ENCODE peak calls at places on chromosomes 1 and 21, in seven cellular contexts. Y, O, B, G, U, D and F are unnamed samples.

GRCh38 chr21:45515241-45516061 is 26.8 kb downstream of the SLC19A1 start:
- DNase-seq in Y (peak), O (no peak), B (peak), G (no peak), U (no peak), D (no peak), F (peak)

GRCh38 chr1:177877086-177877485 is 92.8 kb downstream of the SEC16B start:
- DNase-seq in Y (no peak), O (no peak), B (no peak), G (no peak), U (no peak), D (peak), F (no peak)

GRCh38 chr1:2983319-2983705 is 38.0 kb upstream of the ACTRT2 start:
- DNase-seq in Y (no peak), O (no peak), B (no peak), G (no peak), U (no peak), D (no peak), F (no peak)

GRCh38 chr1:41504126-41505035 is 19.9 kb upstream of the EDN2 start:
- DNase-seq in Y (no peak), O (peak), B (peak), G (no peak), U (no peak), D (peak), F (no peak)

GRCh38 chr1:154181944-154182341 is 10.0 kb downstream of the TPM3 start:
- DNase-seq in Y (no peak), O (no peak), B (peak), G (no peak), U (no peak), D (no peak), F (no peak)

GRCh38 chr1:151368745-151369610 is 3.5 kb downstream of the SELENBP1 start:
- DNase-seq in Y (no peak), O (no peak), B (no peak), G (no peak), U (no peak), D (no peak), F (no peak)

GRCh38 chr21:37558676-37559204 is 192.2 kb downstream of the DYRK1A start:
- DNase-seq in Y (no peak), O (no peak), B (no peak), G (no peak), U (no peak), D (no peak), F (no peak)

GRCh38 chr1:29164588-29164987 is 17.1 kb downstream of the SRSF4 start:
- DNase-seq in Y (no peak), O (no peak), B (no peak), G (no peak), U (peak), D (no peak), F (no peak)

GRCh38 chr1:37673920-37674319 is 18.4 kb upstream of the CDCA8 start:
- DNase-seq in Y (no peak), O (no peak), B (no peak), G (no peak), U (no peak), D (no peak), F (peak)

GRCh38 chr1:67840449-67840848 is 7.2 kb upstream of the GNG12 start:
- DNase-seq in Y (peak), O (peak), B (peak), G (no peak), U (no peak), D (peak), F (no peak)

GRCh38 chr21:27796106-27796505 is 829.2 kb upstream of the ADAMTS5 start:
- DNase-seq in Y (no peak), O (peak), B (no peak), G (peak), U (no peak), D (no peak), F (no peak)

GRCh38 chr1:214983126-214983869 is 99.2 kb upstream of the KCNK2 start:
- DNase-seq in Y (no peak), O (peak), B (peak), G (no peak), U (no peak), D (no peak), F (no peak)

GRCh38 chr1:205665216-205665757 is 15.0 kb downstream of the SLC45A3 start:
- DNase-seq in Y (no peak), O (no peak), B (no peak), G (no peak), U (no peak), D (no peak), F (no peak)

GRCh38 chr1:158272681-158273080 is 17.0 kb upstream of the CD1C start:
- DNase-seq in Y (no peak), O (no peak), B (no peak), G (no peak), U (no peak), D (no peak), F (no peak)

GRCh38 chr1:2288308-2288707 is 60.2 kb downstream of the SKI start:
- DNase-seq in Y (no peak), O (no peak), B (no peak), G (no peak), U (no peak), D (no peak), F (no peak)

GRCh38 chr1:116544588-116545358 is 26.1 kb downstream of the CD58 start:
- DNase-seq in Y (no peak), O (no peak), B (no peak), G (no peak), U (no peak), D (no peak), F (no peak)

GRCh38 chr1:110201157-110201825 is 8.8 kb upstream of the KCNC4 start:
- DNase-seq in Y (no peak), O (no peak), B (no peak), G (no peak), U (no peak), D (no peak), F (no peak)

GRCh38 chr1:46401514-46401913 is 7.4 kb downstream of the FAAH start:
- DNase-seq in Y (no peak), O (peak), B (no peak), G (no peak), U (no peak), D (no peak), F (no peak)

GRCh38 chr1:2378956-2379732 is 12.2 kb downstream of the MORN1 start:
- DNase-seq in Y (no peak), O (no peak), B (no peak), G (no peak), U (no peak), D (no peak), F (no peak)

GRCh38 chr21:45213392-45213791 is 74.3 kb downstream of the POFUT2 start:
- DNase-seq in Y (no peak), O (no peak), B (no peak), G (no peak), U (no peak), D (no peak), F (no peak)

GRCh38 chr1:226061793-226062557 is 541 bp upstream of the H3-3A start:
- DNase-seq in Y (peak), O (peak), B (peak), G (peak), U (peak), D (peak), F (peak)

GRCh38 chr1:86970938-86971337 is 56.5 kb downstream of the HS2ST1 start:
- DNase-seq in Y (no peak), O (no peak), B (no peak), G (no peak), U (no peak), D (no peak), F (no peak)

GRCh38 chr21:9839011-9839661 is 682.2 kb upstream of the TPTE start:
- DNase-seq in Y (no peak), O (no peak), B (no peak), G (no peak), U (no peak), D (no peak), F (peak)

GRCh38 chr1:162087118-162087517 is 17.6 kb downstream of the NOS1AP start:
- DNase-seq in Y (no peak), O (no peak), B (no peak), G (no peak), U (no peak), D (peak), F (no peak)

GRCh38 chr1:183124259-183124658 is 61.8 kb upstream of the LAMC2 start:
- DNase-seq in Y (no peak), O (no peak), B (no peak), G (no peak), U (no peak), D (no peak), F (no peak)

GRCh38 chr1:14136881-14137280 is 436.9 kb downstream of the PRDM2 start:
- DNase-seq in Y (no peak), O (no peak), B (peak), G (no peak), U (no peak), D (no peak), F (no peak)

GRCh38 chr1:14135070-14135469 is 435.1 kb downstream of the PRDM2 start:
- DNase-seq in Y (no peak), O (no peak), B (no peak), G (no peak), U (no peak), D (no peak), F (no peak)

GRCh38 chr1:14137411-14138134 is 437.6 kb downstream of the PRDM2 start:
- DNase-seq in Y (no peak), O (no peak), B (peak), G (no peak), U (no peak), D (no peak), F (no peak)

GRCh38 chr1:14138135-14138506 is 438.1 kb downstream of the PRDM2 start:
- DNase-seq in Y (no peak), O (no peak), B (peak), G (no peak), U (no peak), D (no peak), F (no peak)

DNA sequence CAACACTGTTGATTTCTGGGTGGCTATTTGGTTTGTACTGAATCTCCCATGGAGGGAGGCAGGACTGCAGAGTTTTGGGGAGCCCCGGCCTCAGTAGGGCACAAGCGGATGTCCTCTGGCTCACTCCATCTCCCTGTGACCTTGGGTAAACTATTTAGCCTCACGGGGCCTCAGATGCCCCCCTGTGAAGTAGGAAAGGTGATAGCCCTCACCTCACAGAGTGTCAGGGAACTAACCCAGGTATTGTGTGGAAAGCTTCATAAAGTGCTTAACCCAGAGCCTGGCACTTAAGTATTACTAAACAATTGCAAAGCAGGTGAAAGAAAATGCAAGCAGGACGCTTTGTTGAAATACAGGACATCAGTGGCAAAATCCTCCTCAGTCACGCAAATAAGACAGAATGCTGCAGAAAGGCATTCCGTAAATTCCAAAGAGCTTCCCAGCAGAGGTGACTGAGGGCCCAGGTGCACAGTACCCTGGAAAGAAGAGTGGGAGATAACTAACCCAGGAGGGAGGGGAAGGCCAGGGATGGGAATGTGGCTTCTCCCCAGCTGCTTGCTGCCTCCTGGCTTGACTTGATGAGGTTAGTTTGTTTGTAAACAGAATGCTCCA is 436.3 kb downstream of the PRDM2 start:
- DNase-seq in Y (no peak), O (no peak), B (peak), G (no peak), U (no peak), D (no peak), F (peak)
- H2AK5ac ChIP-seq in Y (no peak), O (no peak), B (no peak), G (no peak), U (no peak), D (no peak), F (no peak)

GRCh38 chr1:17229379-17229778 is 19.5 kb upstream of the PADI3 start:
- DNase-seq in Y (no peak), O (no peak), B (no peak), G (no peak), U (no peak), D (no peak), F (no peak)
- H3K18ac ChIP-seq in Y (no peak), O (no peak), B (no peak), G (no peak), U (no peak), D (no peak), F (no peak)

GRCh38 chr1:216215169-216215568 is 208.1 kb downstream of the USH2A start:
- DNase-seq in Y (peak), O (peak), B (peak), G (no peak), U (no peak), D (no peak), F (no peak)
- H2AK5ac ChIP-seq in Y (no peak), O (no peak), B (no peak), G (no peak), U (no peak), D (no peak), F (no peak)

GRCh38 chr21:39197448-39197847 is 14.2 kb upstream of the PSMG1 start:
- DNase-seq in Y (no peak), O (no peak), B (no peak), G (no peak), U (no peak), D (no peak), F (no peak)

GRCh38 chr21:39196838-39197237 is 13.6 kb upstream of the PSMG1 start:
- DNase-seq in Y (no peak), O (no peak), B (no peak), G (no peak), U (no peak), D (no peak), F (no peak)

GRCh38 chr21:39193380-39193779 is 10.1 kb upstream of the PSMG1 start:
- DNase-seq in Y (no peak), O (no peak), B (no peak), G (no peak), U (no peak), D (no peak), F (no peak)

DNA sequence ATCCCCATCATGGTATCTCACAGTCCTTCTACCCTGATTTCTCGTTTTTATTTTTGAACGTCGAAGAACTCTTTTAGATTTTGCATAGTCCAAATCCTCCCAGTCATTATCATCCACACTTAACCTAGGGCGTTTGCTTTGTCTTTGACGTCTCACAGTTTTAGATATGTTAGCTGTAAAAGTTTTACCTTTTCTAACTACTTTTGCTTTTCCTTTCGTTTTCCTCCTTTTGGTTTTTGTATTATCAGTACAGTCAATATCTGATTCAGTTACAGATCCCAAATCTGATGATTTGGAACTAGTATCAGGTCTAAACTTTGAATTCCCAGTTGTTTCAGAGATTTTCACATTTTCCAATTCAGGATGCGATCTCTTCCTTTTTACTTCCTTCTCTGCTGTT is 13.1 kb upstream of the PSMG1 start:
- DNase-seq in Y (no peak), O (no peak), B (no peak), G (no peak), U (no peak), D (no peak), F (no peak)
- H3K18ac ChIP-seq in Y (no peak), O (no peak), B (no peak), G (no peak), U (no peak), D (no peak), F (no peak)

GRCh38 chr1:70556541-70556940 is 145.5 kb downstream of the CTH start:
- DNase-seq in Y (no peak), O (no peak), B (no peak), G (no peak), U (no peak), D (no peak), F (no peak)
- H2AK5ac ChIP-seq in Y (no peak), O (no peak), B (no peak), G (no peak), U (no peak), D (no peak), F (no peak)